ENCODE peak calls at places on chromosomes 2 and 18, in seven cellular contexts. X is mesendoderm, V is IMR-90, J is trophoblast cell, H is H1, Z is neuronal stem cell, E is mesenchymal stem cell. Y is an unnamed sample.

GRCh38 chr2:190947711-190948251 is 66.2 kb downstream of the STAT1 start:
- DNase-seq in V (peak; percentile 81), H (no peak), E (peak; percentile 87), X (peak; percentile 57), Z (no peak), J (peak; percentile 63), Y (no peak)

GRCh38 chr2:144456680-144457079 is 63.2 kb downstream of the ZEB2 start:
- DNase-seq in J (peak; percentile 23), X (no peak), E (peak; percentile 95), H (no peak), Z (no peak), V (peak; percentile 97), Y (no peak)

GRCh38 chr2:17422066-17422465 is 96.2 kb downstream of the RAD51AP2 start:
- DNase-seq in H (no peak), E (no peak), Z (no peak), J (no peak), X (no peak), V (no peak), Y (no peak)

GRCh38 chr2:162056796-162057399 is 17.1 kb downstream of the DPP4 start:
- DNase-seq in V (no peak), J (no peak), Z (no peak), H (no peak), E (no peak), X (no peak), Y (no peak)

GRCh38 chr18:54102123-54102522 is 122.3 kb downstream of the MBD2 start:
- DNase-seq in X (no peak), V (no peak), J (no peak), Z (no peak), E (no peak), H (no peak), Y (no peak)

GRCh38 chr2:11248-11941 is 34.9 kb downstream of the FAM110C start:
- DNase-seq in Z (peak; percentile 80), J (peak; percentile 98), V (peak; percentile 22), X (peak; percentile 93), H (peak; percentile 88), E (peak; percentile 21), Y (peak; percentile 97)

GRCh38 chr18:26867471-26867870 is 2.0 kb upstream of the AQP4 start:
- DNase-seq in J (no peak), Z (no peak), X (no peak), V (no peak), H (no peak), E (no peak), Y (no peak)

GRCh38 chr2:43759195-43759594 is 14.6 kb upstream of the DYNC2LI1 start:
- DNase-seq in E (peak; percentile 82), V (peak; percentile 73), H (no peak), Z (no peak), J (no peak), X (no peak), Y (no peak)

GRCh38 chr18:13435596-13436333 is 217.2 kb downstream of the LDLRAD4 start:
- DNase-seq in V (no peak), E (peak; percentile 49), J (peak; percentile 49), H (no peak), X (no peak), Z (no peak), Y (no peak)

GRCh38 chr2:234630676-234631350 is 133.9 kb upstream of the ARL4C start:
- DNase-seq in V (peak; percentile 43), E (peak; percentile 58), Z (no peak), X (no peak), H (no peak), J (peak; percentile 53), Y (no peak)

GRCh38 chr2:235421618-235422017 is 72.2 kb upstream of the AGAP1 start:
- DNase-seq in H (no peak), E (no peak), X (no peak), Z (no peak), V (no peak), J (no peak), Y (no peak)

GRCh38 chr2:152222975-152223638 is 47.5 kb upstream of the STAM2 start:
- DNase-seq in V (peak; percentile 88), X (peak; percentile 45), J (no peak), H (no peak), Z (no peak), E (peak; percentile 80), Y (no peak)

GRCh38 chr2:42854207-42854818 is 61.9 kb upstream of the HAAO start:
- DNase-seq in H (no peak), E (peak; percentile 50), Z (no peak), X (peak; percentile 35), J (no peak), V (peak; percentile 23), Y (no peak)

GRCh38 chr2:70830333-70830732 is 5.3 kb downstream of the CD207 start:
- DNase-seq in Z (no peak), H (no peak), V (no peak), X (no peak), E (no peak), J (no peak), Y (no peak)

GRCh38 chr18:76490040-76490439 is 5.0 kb downstream of the ZNF516 start:
- DNase-seq in X (no peak), J (no peak), H (no peak), V (no peak), Z (no peak), E (no peak), Y (no peak)

GRCh38 chr2:226337941-226338605 is 461.5 kb downstream of the IRS1 start:
- DNase-seq in Z (no peak), X (no peak), H (no peak), V (peak; percentile 57), E (peak; percentile 83), J (no peak), Y (no peak)

GRCh38 chr2:83584674-83585073 is 874.4 kb downstream of the SUCLG1 start:
- DNase-seq in X (peak; percentile 8), H (peak; percentile 17), Z (peak; percentile 49), E (no peak), V (no peak), J (no peak), Y (no peak)

GRCh38 chr2:83587309-83587708 is 871.8 kb downstream of the SUCLG1 start:
- DNase-seq in J (no peak), Z (no peak), V (no peak), H (no peak), X (peak; percentile 2), E (no peak), Y (no peak)

GRCh38 chr2:83582589-83582988 is 876.5 kb downstream of the SUCLG1 start:
- DNase-seq in J (no peak), Z (no peak), X (no peak), V (no peak), H (no peak), E (no peak), Y (no peak)

DNA sequence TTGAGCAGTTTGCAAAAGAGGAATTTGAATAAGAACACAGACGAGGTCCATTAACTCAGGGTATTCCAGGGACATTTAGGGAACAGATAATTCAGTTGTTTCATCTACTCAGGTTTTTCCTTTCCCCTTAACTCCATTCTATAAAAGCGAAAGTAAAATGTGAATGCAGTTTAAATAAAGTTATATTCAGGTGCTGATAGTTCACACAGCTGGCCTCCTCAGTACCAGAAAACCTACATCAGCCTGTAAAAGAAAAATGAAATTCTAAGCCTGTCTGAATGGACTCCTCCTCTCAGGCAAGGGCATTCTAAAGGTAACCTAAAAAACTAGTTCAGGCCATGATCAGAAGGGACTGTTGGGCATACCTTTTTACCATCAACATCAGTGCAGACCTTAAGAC is 873.8 kb downstream of the SUCLG1 start:
- DNase-seq in V (no peak), H (no peak), J (no peak), Z (no peak), X (no peak), E (no peak), Y (no peak)
- H3K27ac ChIP-seq in V (no peak overlapping the region), H (no peak overlapping the region), J (no peak overlapping the region), Z (peak overlapping the region; percentile 41), X (no peak overlapping the region), E (peak overlapping the region; percentile 58), Y (no peak overlapping the region)

DNA sequence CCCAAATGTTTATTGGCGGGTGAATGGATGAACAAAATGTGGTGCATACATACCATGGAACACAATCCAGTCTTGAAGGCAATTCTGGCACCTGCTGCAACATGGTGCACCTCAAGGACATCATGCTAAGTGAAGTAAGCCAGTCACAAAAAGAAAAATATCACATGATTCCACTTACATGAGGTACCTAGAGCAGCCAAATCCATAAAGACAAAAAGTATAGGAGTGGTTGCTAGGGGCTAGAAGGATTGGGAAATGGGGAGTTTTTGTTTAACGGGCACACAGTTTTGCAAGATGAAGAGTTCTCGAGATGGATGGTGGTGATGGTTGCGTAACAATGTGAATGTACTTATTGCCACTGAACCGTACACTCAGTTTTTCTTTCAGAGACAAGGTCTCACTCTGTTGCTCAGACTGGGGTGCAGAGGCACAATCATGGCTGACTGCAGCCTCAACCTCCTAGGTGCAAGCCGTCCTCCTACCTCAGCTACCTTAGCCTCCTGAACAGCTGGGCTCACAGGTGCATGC is 90.9 kb upstream of the CERS6 start:
- DNase-seq in X (no peak), E (no peak), Z (no peak), V (no peak), J (no peak), H (no peak), Y (no peak)
- H4K8ac ChIP-seq in X (no peak overlapping the region), E (no peak overlapping the region), Z (no peak overlapping the region), V (no peak overlapping the region), J (no peak overlapping the region), H (no peak overlapping the region), Y (no peak overlapping the region)

GRCh38 chr2:132975490-132976105 is 305.6 kb upstream of the LYPD1 start:
- DNase-seq in X (peak; percentile 23), H (no peak), Z (no peak), J (no peak), V (no peak), E (no peak), Y (no peak)
- H3K27ac ChIP-seq in X (no peak overlapping the region), H (no peak overlapping the region), Z (no peak overlapping the region), J (no peak overlapping the region), V (no peak overlapping the region), E (no peak overlapping the region), Y (no peak overlapping the region)

GRCh38 chr2:72289736-72290135 is 142.1 kb upstream of the CYP26B1 start:
- DNase-seq in E (no peak), Z (no peak), H (no peak), X (no peak), J (no peak), V (no peak), Y (no peak)

GRCh38 chr2:72293620-72294019 is 146.0 kb upstream of the CYP26B1 start:
- DNase-seq in V (peak; percentile 75), X (no peak), H (no peak), J (no peak), Z (no peak), E (no peak), Y (no peak)

GRCh38 chr2:72291059-72291458 is 143.4 kb upstream of the CYP26B1 start:
- DNase-seq in H (no peak), Z (no peak), V (peak; percentile 67), J (no peak), X (no peak), E (peak; percentile 44), Y (no peak)

GRCh38 chr2:72292433-72292832 is 144.8 kb upstream of the CYP26B1 start:
- DNase-seq in E (no peak), V (peak; percentile 5), Z (no peak), H (no peak), X (no peak), J (no peak), Y (no peak)

GRCh38 chr2:72289283-72289682 is 141.6 kb upstream of the CYP26B1 start:
- DNase-seq in J (no peak), Z (no peak), X (no peak), H (no peak), E (no peak), V (peak; percentile 86), Y (no peak)
- H4K8ac ChIP-seq in J (no peak overlapping the region), Z (no peak overlapping the region), X (no peak overlapping the region), H (no peak overlapping the region), E (no peak overlapping the region), V (no peak overlapping the region), Y (no peak overlapping the region)

Y was measured in H9.